ENCODE peak calls at places on chromosome 11, in eight cellular contexts. One of them, this sample, is unnamed.

GRCh38 chr11:105641433-105641832 is 31.6 kb downstream of the GRIA4 start:
- ATAC-seq in activated naive CD4-positive, alpha-beta T cell treated with anti-CD3 and anti-CD28 coated beads, Interleukin-2, amount 50 U/mL, for 72 hours: peak; percentile 20
- ATAC-seq in upper lobe of right lung: no peak
- ATAC-seq in activated CD4-positive, CD25-positive, alpha-beta regulatory T cell treated with anti-CD3 and anti-CD28 coated beads, Interleukin-2, amount 50 U/mL, for 24 hours: no peak
- ATAC-seq in T-cell: no peak
- ATAC-seq in aorta: no peak
- ATAC-seq in natural killer cell: no peak
- ATAC-seq in PC-3: no peak
- ATAC-seq in this sample: no peak

GRCh38 chr11:62352355-62353336 is 15.4 kb downstream of the ASRGL1 start:
- ATAC-seq in T-cell: no peak
- ATAC-seq in activated CD4-positive, CD25-positive, alpha-beta regulatory T cell treated with anti-CD3 and anti-CD28 coated beads, Interleukin-2, amount 50 U/mL, for 24 hours: peak; percentile 56
- ATAC-seq in activated naive CD4-positive, alpha-beta T cell treated with anti-CD3 and anti-CD28 coated beads, Interleukin-2, amount 50 U/mL, for 72 hours: peak; percentile 98
- ATAC-seq in aorta: no peak
- ATAC-seq in PC-3: no peak
- ATAC-seq in natural killer cell: peak; percentile 42
- ATAC-seq in upper lobe of right lung: no peak
- ATAC-seq in this sample: no peak

GRCh38 chr11:133898031-133898769 is 52.9 kb upstream of the SPATA19 start:
- ATAC-seq in activated naive CD4-positive, alpha-beta T cell treated with anti-CD3 and anti-CD28 coated beads, Interleukin-2, amount 50 U/mL, for 72 hours: no peak
- ATAC-seq in activated CD4-positive, CD25-positive, alpha-beta regulatory T cell treated with anti-CD3 and anti-CD28 coated beads, Interleukin-2, amount 50 U/mL, for 24 hours: no peak
- ATAC-seq in PC-3: no peak
- ATAC-seq in natural killer cell: no peak
- ATAC-seq in T-cell: no peak
- ATAC-seq in aorta: no peak
- ATAC-seq in upper lobe of right lung: no peak
- ATAC-seq in this sample: no peak

GRCh38 chr11:69943066-69943465 is 123.8 kb upstream of the FGF3 start:
- ATAC-seq in activated naive CD4-positive, alpha-beta T cell treated with anti-CD3 and anti-CD28 coated beads, Interleukin-2, amount 50 U/mL, for 72 hours: no peak
- ATAC-seq in T-cell: no peak
- ATAC-seq in activated CD4-positive, CD25-positive, alpha-beta regulatory T cell treated with anti-CD3 and anti-CD28 coated beads, Interleukin-2, amount 50 U/mL, for 24 hours: no peak
- ATAC-seq in aorta: no peak
- ATAC-seq in natural killer cell: no peak
- ATAC-seq in upper lobe of right lung: no peak
- ATAC-seq in PC-3: peak; percentile 68
- ATAC-seq in this sample: no peak

GRCh38 chr11:69644071-69644961 is 3.4 kb downstream of the CCND1 start:
- ATAC-seq in upper lobe of right lung: peak; percentile 78
- ATAC-seq in activated CD4-positive, CD25-positive, alpha-beta regulatory T cell treated with anti-CD3 and anti-CD28 coated beads, Interleukin-2, amount 50 U/mL, for 24 hours: no peak
- ATAC-seq in activated naive CD4-positive, alpha-beta T cell treated with anti-CD3 and anti-CD28 coated beads, Interleukin-2, amount 50 U/mL, for 72 hours: no peak
- ATAC-seq in natural killer cell: no peak
- ATAC-seq in PC-3: peak; percentile 17
- ATAC-seq in T-cell: no peak
- ATAC-seq in aorta: peak; percentile 76
- ATAC-seq in this sample: peak; percentile 74

GRCh38 chr11:19025799-19026406 is 34.6 kb downstream of the MRGPRX2 start:
- ATAC-seq in natural killer cell: no peak
- ATAC-seq in PC-3: no peak
- ATAC-seq in activated naive CD4-positive, alpha-beta T cell treated with anti-CD3 and anti-CD28 coated beads, Interleukin-2, amount 50 U/mL, for 72 hours: no peak
- ATAC-seq in aorta: no peak
- ATAC-seq in activated CD4-positive, CD25-positive, alpha-beta regulatory T cell treated with anti-CD3 and anti-CD28 coated beads, Interleukin-2, amount 50 U/mL, for 24 hours: no peak
- ATAC-seq in upper lobe of right lung: no peak
- ATAC-seq in T-cell: no peak
- ATAC-seq in this sample: no peak

GRCh38 chr11:9962722-9963121 is 298.8 kb downstream of the SWAP70 start:
- ATAC-seq in activated CD4-positive, CD25-positive, alpha-beta regulatory T cell treated with anti-CD3 and anti-CD28 coated beads, Interleukin-2, amount 50 U/mL, for 24 hours: no peak
- ATAC-seq in natural killer cell: no peak
- ATAC-seq in PC-3: no peak
- ATAC-seq in activated naive CD4-positive, alpha-beta T cell treated with anti-CD3 and anti-CD28 coated beads, Interleukin-2, amount 50 U/mL, for 72 hours: no peak
- ATAC-seq in T-cell: no peak
- ATAC-seq in aorta: no peak
- ATAC-seq in upper lobe of right lung: no peak
- ATAC-seq in this sample: no peak

GRCh38 chr11:27383645-27384044 is 20.6 kb upstream of the CCDC34 start:
- ATAC-seq in T-cell: no peak
- ATAC-seq in aorta: no peak
- ATAC-seq in activated CD4-positive, CD25-positive, alpha-beta regulatory T cell treated with anti-CD3 and anti-CD28 coated beads, Interleukin-2, amount 50 U/mL, for 24 hours: no peak
- ATAC-seq in upper lobe of right lung: no peak
- ATAC-seq in natural killer cell: no peak
- ATAC-seq in PC-3: no peak
- ATAC-seq in activated naive CD4-positive, alpha-beta T cell treated with anti-CD3 and anti-CD28 coated beads, Interleukin-2, amount 50 U/mL, for 72 hours: no peak
- ATAC-seq in this sample: no peak

GRCh38 chr11:126718319-126718718 is 282.3 kb downstream of the KIRREL3 start:
- ATAC-seq in aorta: no peak
- ATAC-seq in activated CD4-positive, CD25-positive, alpha-beta regulatory T cell treated with anti-CD3 and anti-CD28 coated beads, Interleukin-2, amount 50 U/mL, for 24 hours: no peak
- ATAC-seq in PC-3: no peak
- ATAC-seq in upper lobe of right lung: no peak
- ATAC-seq in activated naive CD4-positive, alpha-beta T cell treated with anti-CD3 and anti-CD28 coated beads, Interleukin-2, amount 50 U/mL, for 72 hours: no peak
- ATAC-seq in T-cell: no peak
- ATAC-seq in natural killer cell: no peak
- ATAC-seq in this sample: no peak

GRCh38 chr11:22079133-22079847 is 113.6 kb upstream of the ANO5 start:
- ATAC-seq in upper lobe of right lung: no peak
- ATAC-seq in natural killer cell: no peak
- ATAC-seq in activated naive CD4-positive, alpha-beta T cell treated with anti-CD3 and anti-CD28 coated beads, Interleukin-2, amount 50 U/mL, for 72 hours: no peak
- ATAC-seq in aorta: no peak
- ATAC-seq in PC-3: no peak
- ATAC-seq in activated CD4-positive, CD25-positive, alpha-beta regulatory T cell treated with anti-CD3 and anti-CD28 coated beads, Interleukin-2, amount 50 U/mL, for 24 hours: no peak
- ATAC-seq in T-cell: no peak
- ATAC-seq in this sample: no peak

GRCh38 chr11:877565-877964 is 33.0 kb downstream of the CHID1 start:
- ATAC-seq in activated naive CD4-positive, alpha-beta T cell treated with anti-CD3 and anti-CD28 coated beads, Interleukin-2, amount 50 U/mL, for 72 hours: peak; percentile 68
- ATAC-seq in natural killer cell: no peak
- ATAC-seq in PC-3: peak; percentile 42
- ATAC-seq in aorta: no peak
- ATAC-seq in activated CD4-positive, CD25-positive, alpha-beta regulatory T cell treated with anti-CD3 and anti-CD28 coated beads, Interleukin-2, amount 50 U/mL, for 24 hours: no peak
- ATAC-seq in T-cell: no peak
- ATAC-seq in upper lobe of right lung: no peak
- ATAC-seq in this sample: no peak

GRCh38 chr11:134393638-134394037 is 18.4 kb downstream of the B3GAT1 start:
- ATAC-seq in activated CD4-positive, CD25-positive, alpha-beta regulatory T cell treated with anti-CD3 and anti-CD28 coated beads, Interleukin-2, amount 50 U/mL, for 24 hours: no peak
- ATAC-seq in natural killer cell: no peak
- ATAC-seq in PC-3: peak; percentile 86
- ATAC-seq in aorta: no peak
- ATAC-seq in upper lobe of right lung: peak; percentile 35
- ATAC-seq in T-cell: no peak
- ATAC-seq in activated naive CD4-positive, alpha-beta T cell treated with anti-CD3 and anti-CD28 coated beads, Interleukin-2, amount 50 U/mL, for 72 hours: no peak
- ATAC-seq in this sample: no peak

This sample was measured in gastroesophageal sphincter.